ENCODE peak calls at places on chromosomes 5 and 9, in seven cellular contexts. One of them, this sample, is unnamed.

GRCh38 chr5:107424461-107424860 is 246.3 kb downstream of the EFNA5 start:
- DNase-seq in H9: no peak
- DNase-seq in neuronal stem cell: no peak
- DNase-seq in trophoblast cell: no peak
- DNase-seq in mesendoderm: peak
- DNase-seq in H1: no peak
- DNase-seq in IMR-90: no peak
- DNase-seq in this sample: peak

GRCh38 chr9:19379697-19380046 is 364 bp downstream of the RPS6 start:
- DNase-seq in H9: no peak
- DNase-seq in neuronal stem cell: no peak
- DNase-seq in mesendoderm: no peak
- DNase-seq in trophoblast cell: no peak
- DNase-seq in IMR-90: peak
- DNase-seq in H1: no peak
- DNase-seq in this sample: no peak

GRCh38 chr5:68220914-68221313 is 5.4 kb downstream of the PIK3R1 start:
- DNase-seq in IMR-90: no peak
- DNase-seq in trophoblast cell: no peak
- DNase-seq in mesendoderm: no peak
- DNase-seq in H9: no peak
- DNase-seq in neuronal stem cell: no peak
- DNase-seq in H1: no peak
- DNase-seq in this sample: no peak

GRCh38 chr5:67021522-67022316 is 174.9 kb downstream of the CD180 start:
- DNase-seq in H1: no peak
- DNase-seq in mesendoderm: no peak
- DNase-seq in neuronal stem cell: no peak
- DNase-seq in IMR-90: peak
- DNase-seq in trophoblast cell: no peak
- DNase-seq in H9: no peak
- DNase-seq in this sample: no peak

GRCh38 chr5:72209515-72210115 is 102.3 kb downstream of the MAP1B start:
- DNase-seq in trophoblast cell: no peak
- DNase-seq in H1: peak
- DNase-seq in H9: peak
- DNase-seq in IMR-90: no peak
- DNase-seq in mesendoderm: no peak
- DNase-seq in neuronal stem cell: no peak
- DNase-seq in this sample: no peak

GRCh38 chr9:113955076-113955752 is 79.1 kb downstream of the ZNF618 start:
- DNase-seq in H1: no peak
- DNase-seq in IMR-90: peak
- DNase-seq in neuronal stem cell: no peak
- DNase-seq in trophoblast cell: no peak
- DNase-seq in H9: no peak
- DNase-seq in mesendoderm: no peak
- DNase-seq in this sample: peak

GRCh38 chr9:127501821-127502343 is 50.6 kb downstream of the LRSAM1 start:
- DNase-seq in H9: no peak
- DNase-seq in mesendoderm: no peak
- DNase-seq in neuronal stem cell: no peak
- DNase-seq in trophoblast cell: no peak
- DNase-seq in IMR-90: peak
- DNase-seq in H1: no peak
- DNase-seq in this sample: no peak

GRCh38 chr5:1409386-1410110 is 35.7 kb downstream of the SLC6A3 start:
- DNase-seq in trophoblast cell: no peak
- DNase-seq in mesendoderm: peak
- DNase-seq in IMR-90: peak
- DNase-seq in H1: no peak
- DNase-seq in H9: peak
- DNase-seq in neuronal stem cell: peak
- DNase-seq in this sample: peak

GRCh38 chr9:20683351-20684034 is 566 bp upstream of the FOCAD start:
- DNase-seq in IMR-90: peak
- DNase-seq in mesendoderm: peak
- DNase-seq in neuronal stem cell: no peak
- DNase-seq in trophoblast cell: peak
- DNase-seq in H9: no peak
- DNase-seq in H1: no peak
- DNase-seq in this sample: peak

GRCh38 chr9:94817291-94818195 is 91.0 kb downstream of the AOPEP start:
- DNase-seq in mesendoderm: no peak
- DNase-seq in neuronal stem cell: no peak
- DNase-seq in trophoblast cell: no peak
- DNase-seq in H9: no peak
- DNase-seq in H1: no peak
- DNase-seq in IMR-90: no peak
- DNase-seq in this sample: no peak

GRCh38 chr5:1192971-1193590 is 8.3 kb upstream of the SLC6A19 start:
- DNase-seq in mesendoderm: no peak
- DNase-seq in H1: no peak
- DNase-seq in IMR-90: no peak
- DNase-seq in trophoblast cell: no peak
- DNase-seq in neuronal stem cell: no peak
- DNase-seq in H9: no peak
- DNase-seq in this sample: no peak

GRCh38 chr5:80741015-80741414 is 86.2 kb upstream of the DHFR start:
- DNase-seq in IMR-90: no peak
- DNase-seq in H1: no peak
- DNase-seq in trophoblast cell: no peak
- DNase-seq in neuronal stem cell: no peak
- DNase-seq in mesendoderm: no peak
- DNase-seq in H9: no peak
- DNase-seq in this sample: no peak

GRCh38 chr5:139642891-139643871 is 5.0 kb upstream of the CXXC5 start:
- DNase-seq in H1: no peak
- DNase-seq in neuronal stem cell: no peak
- DNase-seq in mesendoderm: no peak
- DNase-seq in IMR-90: no peak
- DNase-seq in trophoblast cell: no peak
- DNase-seq in H9: peak
- DNase-seq in this sample: no peak

GRCh38 chr5:143083006-143083405 is 312.8 kb downstream of the ARHGAP26 start:
- DNase-seq in IMR-90: no peak
- DNase-seq in neuronal stem cell: no peak
- DNase-seq in H1: no peak
- DNase-seq in trophoblast cell: no peak
- DNase-seq in H9: no peak
- DNase-seq in mesendoderm: no peak
- DNase-seq in this sample: no peak

GRCh38 chr9:33225319-33226152 is 14.4 kb upstream of the SPINK4 start:
- DNase-seq in trophoblast cell: peak
- DNase-seq in H9: no peak
- DNase-seq in IMR-90: peak
- DNase-seq in neuronal stem cell: peak
- DNase-seq in mesendoderm: peak
- DNase-seq in H1: no peak
- DNase-seq in this sample: peak

GRCh38 chr5:169861934-169862333 is 118.4 kb downstream of the INSYN2B start:
- DNase-seq in trophoblast cell: no peak
- DNase-seq in H1: no peak
- DNase-seq in IMR-90: peak
- DNase-seq in neuronal stem cell: no peak
- DNase-seq in H9: no peak
- DNase-seq in mesendoderm: no peak
- DNase-seq in this sample: peak

GRCh38 chr5:140140435-140140834 is 14.7 kb downstream of the IGIP start:
- DNase-seq in H1: no peak
- DNase-seq in IMR-90: no peak
- DNase-seq in neuronal stem cell: no peak
- DNase-seq in trophoblast cell: no peak
- DNase-seq in mesendoderm: no peak
- DNase-seq in H9: no peak
- DNase-seq in this sample: no peak

GRCh38 chr5:125612356-125613149 is 810.7 kb upstream of the GRAMD2B start:
- DNase-seq in IMR-90: no peak
- DNase-seq in mesendoderm: no peak
- DNase-seq in neuronal stem cell: no peak
- DNase-seq in H9: no peak
- DNase-seq in H1: no peak
- DNase-seq in trophoblast cell: no peak
- DNase-seq in this sample: no peak

GRCh38 chr5:69261034-69261433 is 26.3 kb downstream of the CDK7 start:
- DNase-seq in trophoblast cell: no peak
- DNase-seq in H9: no peak
- DNase-seq in neuronal stem cell: no peak
- DNase-seq in H1: no peak
- DNase-seq in mesendoderm: no peak
- DNase-seq in IMR-90: peak
- DNase-seq in this sample: peak

DNA sequence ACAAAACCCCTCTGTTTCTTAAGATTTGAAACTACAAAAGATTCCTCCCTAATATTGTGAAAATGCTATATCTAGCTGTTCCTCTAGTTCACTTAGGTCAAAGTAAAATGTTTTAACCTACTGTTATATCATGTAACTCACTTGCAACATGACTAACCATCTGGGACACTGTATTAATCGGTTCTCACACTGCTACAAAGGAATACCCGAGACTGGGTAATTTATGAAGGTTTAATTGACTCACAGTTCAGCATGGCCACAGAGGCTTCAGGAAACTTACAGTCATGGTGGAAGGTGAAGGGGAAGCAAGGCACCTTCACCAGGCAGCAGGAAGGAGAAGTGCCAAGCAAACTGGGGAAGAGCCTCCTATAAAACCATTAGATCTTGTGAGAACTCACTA is 34.7 kb downstream of the DIMT1 start:
- DNase-seq in mesendoderm: no peak
- DNase-seq in H1: no peak
- DNase-seq in neuronal stem cell: no peak
- DNase-seq in trophoblast cell: no peak
- DNase-seq in H9: no peak
- DNase-seq in IMR-90: no peak
- DNase-seq in this sample: no peak
- H3K23ac ChIP-seq in mesendoderm: no peak
- H3K23ac ChIP-seq in H1: no peak
- H3K23ac ChIP-seq in neuronal stem cell: no peak
- H3K23ac ChIP-seq in trophoblast cell: no peak
- H3K23ac ChIP-seq in H9: no peak
- H3K23ac ChIP-seq in IMR-90: no peak
- H3K23ac ChIP-seq in this sample: no peak

DNA sequence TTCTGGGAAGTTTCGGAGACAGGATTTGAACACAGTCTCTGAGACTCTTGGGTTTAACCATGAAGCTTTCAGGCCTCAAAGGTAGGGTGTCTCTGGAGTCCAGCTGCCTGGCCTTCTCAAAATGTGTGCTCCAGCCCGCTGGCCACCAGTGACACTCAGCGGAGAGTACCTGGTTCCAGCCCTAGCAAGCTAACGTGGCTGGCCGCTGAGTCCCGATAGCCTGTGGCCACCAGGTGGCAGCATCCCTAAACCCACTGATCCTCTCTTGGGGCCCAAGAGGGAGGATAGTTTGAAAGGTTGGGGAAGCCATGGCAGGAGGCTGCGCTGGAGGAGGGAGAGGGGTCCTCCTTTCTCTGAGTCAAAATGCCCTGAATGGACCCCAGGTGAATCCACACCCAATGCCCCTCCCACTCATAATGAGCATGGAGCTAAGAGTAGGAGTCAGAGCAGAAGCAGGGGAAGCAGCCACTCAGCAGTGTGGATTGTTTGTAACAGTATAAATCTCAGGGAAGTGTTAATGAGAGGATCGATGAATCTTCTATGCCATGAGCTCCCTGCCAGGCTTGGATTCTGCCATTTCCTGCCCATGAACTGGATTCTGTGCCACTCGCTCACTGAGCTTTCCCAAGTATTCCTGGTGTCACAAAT is 5.4 kb upstream of the TIFAB start:
- DNase-seq in H1: peak
- DNase-seq in neuronal stem cell: peak
- DNase-seq in H9: peak
- DNase-seq in mesendoderm: peak
- DNase-seq in IMR-90: peak
- DNase-seq in trophoblast cell: peak
- DNase-seq in this sample: peak
- H2BK5ac ChIP-seq in H1: no peak
- H2BK5ac ChIP-seq in neuronal stem cell: no peak
- H2BK5ac ChIP-seq in H9: no peak
- H2BK5ac ChIP-seq in mesendoderm: no peak
- H2BK5ac ChIP-seq in IMR-90: no peak
- H2BK5ac ChIP-seq in trophoblast cell: no peak
- H2BK5ac ChIP-seq in this sample: no peak

GRCh38 chr9:21904776-21905175 is 89.4 kb downstream of the CDKN2A start:
- DNase-seq in IMR-90: no peak
- DNase-seq in mesendoderm: peak
- DNase-seq in neuronal stem cell: no peak
- DNase-seq in H1: no peak
- DNase-seq in trophoblast cell: no peak
- DNase-seq in H9: no peak
- DNase-seq in this sample: no peak

GRCh38 chr9:21902112-21902511 is 92.1 kb downstream of the CDKN2A start:
- DNase-seq in trophoblast cell: no peak
- DNase-seq in H9: no peak
- DNase-seq in mesendoderm: no peak
- DNase-seq in H1: no peak
- DNase-seq in IMR-90: peak
- DNase-seq in neuronal stem cell: no peak
- DNase-seq in this sample: no peak

GRCh38 chr9:21904371-21904770 is 89.8 kb downstream of the CDKN2A start:
- DNase-seq in H1: no peak
- DNase-seq in trophoblast cell: no peak
- DNase-seq in IMR-90: peak
- DNase-seq in mesendoderm: no peak
- DNase-seq in H9: no peak
- DNase-seq in neuronal stem cell: no peak
- DNase-seq in this sample: no peak

GRCh38 chr9:21903380-21903965 is 90.7 kb downstream of the CDKN2A start:
- DNase-seq in H9: no peak
- DNase-seq in neuronal stem cell: no peak
- DNase-seq in trophoblast cell: no peak
- DNase-seq in IMR-90: no peak
- DNase-seq in mesendoderm: no peak
- DNase-seq in H1: no peak
- DNase-seq in this sample: no peak

DNA sequence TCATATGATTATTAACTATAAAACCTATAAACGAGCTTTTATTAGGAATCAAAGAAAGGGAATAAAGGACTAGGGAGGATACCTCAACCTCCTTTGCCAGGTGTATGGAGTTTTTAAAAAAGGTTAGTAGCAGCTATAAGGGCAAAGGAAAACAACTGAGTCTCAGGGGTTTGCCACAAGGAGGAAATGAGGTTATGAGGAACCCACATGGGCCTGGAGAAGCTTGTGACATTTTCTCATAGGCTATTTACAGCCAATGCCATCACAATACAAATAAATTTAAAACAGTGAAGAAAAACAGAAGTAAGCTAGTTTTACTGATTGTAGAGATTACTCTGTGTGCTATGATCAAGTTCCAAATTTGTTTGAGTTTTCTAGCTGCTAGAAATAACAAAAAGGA is 92.7 kb downstream of the CDKN2A start:
- DNase-seq in mesendoderm: no peak
- DNase-seq in H9: no peak
- DNase-seq in neuronal stem cell: no peak
- DNase-seq in trophoblast cell: no peak
- DNase-seq in IMR-90: no peak
- DNase-seq in H1: no peak
- DNase-seq in this sample: no peak
- H3K23ac ChIP-seq in mesendoderm: no peak
- H3K23ac ChIP-seq in H9: no peak
- H3K23ac ChIP-seq in neuronal stem cell: no peak
- H3K23ac ChIP-seq in trophoblast cell: no peak
- H3K23ac ChIP-seq in IMR-90: no peak
- H3K23ac ChIP-seq in H1: no peak
- H3K23ac ChIP-seq in this sample: no peak

GRCh38 chr9:116209406-116210116 is 56.0 kb downstream of the PAPPA start:
- DNase-seq in mesendoderm: peak
- DNase-seq in IMR-90: no peak
- DNase-seq in H9: no peak
- DNase-seq in H1: no peak
- DNase-seq in trophoblast cell: no peak
- DNase-seq in neuronal stem cell: no peak
- DNase-seq in this sample: no peak
- H2BK5ac ChIP-seq in mesendoderm: no peak
- H2BK5ac ChIP-seq in IMR-90: no peak
- H2BK5ac ChIP-seq in H9: no peak
- H2BK5ac ChIP-seq in H1: no peak
- H2BK5ac ChIP-seq in trophoblast cell: no peak
- H2BK5ac ChIP-seq in neuronal stem cell: no peak
- H2BK5ac ChIP-seq in this sample: no peak